ENCODE peak calls at places on chromosomes 6 and 20, in six cellular contexts. One of them, this sample, is unnamed. For H3K4me1, the result is how much of the 10 kb centered on the place peaks cover.

GRCh38 chr20:17227669-17228623 is 1.1 kb downstream of the PCSK2 start:
- DNase-seq in MM.1S: no peak
- DNase-seq in psoas muscle: no peak
- DNase-seq in body of pancreas: no peak
- DNase-seq in spleen: no peak
- DNase-seq in effector memory CD4-positive, alpha-beta T cell: no peak
- DNase-seq in this sample: no peak

GRCh38 chr20:38633577-38634093 is 32.0 kb downstream of the ARHGAP40 start:
- DNase-seq in MM.1S: peak
- DNase-seq in psoas muscle: no peak
- DNase-seq in body of pancreas: peak
- DNase-seq in spleen: peak
- DNase-seq in effector memory CD4-positive, alpha-beta T cell: no peak
- DNase-seq in this sample: no peak

GRCh38 chr20:7496394-7497111 is 443.7 kb downstream of the HAO1 start:
- DNase-seq in MM.1S: no peak
- DNase-seq in psoas muscle: no peak
- DNase-seq in body of pancreas: no peak
- DNase-seq in spleen: no peak
- DNase-seq in effector memory CD4-positive, alpha-beta T cell: no peak
- DNase-seq in this sample: no peak

GRCh38 chr6:134982161-134982560 is 32.3 kb upstream of the ALDH8A1 start:
- DNase-seq in MM.1S: no peak
- DNase-seq in psoas muscle: no peak
- DNase-seq in body of pancreas: no peak
- DNase-seq in spleen: no peak
- DNase-seq in effector memory CD4-positive, alpha-beta T cell: no peak
- DNase-seq in this sample: no peak

GRCh38 chr6:169981051-169981450 is 229.6 kb downstream of the ERMARD start:
- DNase-seq in MM.1S: no peak
- DNase-seq in psoas muscle: no peak
- DNase-seq in body of pancreas: no peak
- DNase-seq in spleen: peak
- DNase-seq in effector memory CD4-positive, alpha-beta T cell: no peak
- DNase-seq in this sample: no peak

GRCh38 chr6:40438556-40438955 is 148.6 kb downstream of the LRFN2 start:
- DNase-seq in MM.1S: no peak
- DNase-seq in psoas muscle: no peak
- DNase-seq in body of pancreas: no peak
- DNase-seq in spleen: no peak
- DNase-seq in effector memory CD4-positive, alpha-beta T cell: no peak
- DNase-seq in this sample: no peak

GRCh38 chr6:102736941-102737368 is 1343.4 kb downstream of the GRIK2 start:
- DNase-seq in MM.1S: no peak
- DNase-seq in psoas muscle: no peak
- DNase-seq in body of pancreas: no peak
- DNase-seq in spleen: no peak
- DNase-seq in effector memory CD4-positive, alpha-beta T cell: no peak
- DNase-seq in this sample: no peak

GRCh38 chr20:37986873-37987601 is 46.2 kb downstream of the TTI1 start:
- DNase-seq in MM.1S: no peak
- DNase-seq in psoas muscle: peak
- DNase-seq in body of pancreas: peak
- DNase-seq in spleen: no peak
- DNase-seq in effector memory CD4-positive, alpha-beta T cell: no peak
- DNase-seq in this sample: peak

GRCh38 chr6:26537160-26537845 is 863 bp upstream of the HMGN4 start:
- DNase-seq in MM.1S: peak
- DNase-seq in psoas muscle: peak
- DNase-seq in body of pancreas: peak
- DNase-seq in spleen: peak
- DNase-seq in effector memory CD4-positive, alpha-beta T cell: peak
- DNase-seq in this sample: peak
- H3K4me1 ChIP-seq in MM.1S: under half
- H3K4me1 ChIP-seq in psoas muscle: under half
- H3K4me1 ChIP-seq in body of pancreas: under half
- H3K4me1 ChIP-seq in spleen: half or more
- H3K4me1 ChIP-seq in effector memory CD4-positive, alpha-beta T cell: under half
- H3K4me1 ChIP-seq in this sample: half or more

DNA sequence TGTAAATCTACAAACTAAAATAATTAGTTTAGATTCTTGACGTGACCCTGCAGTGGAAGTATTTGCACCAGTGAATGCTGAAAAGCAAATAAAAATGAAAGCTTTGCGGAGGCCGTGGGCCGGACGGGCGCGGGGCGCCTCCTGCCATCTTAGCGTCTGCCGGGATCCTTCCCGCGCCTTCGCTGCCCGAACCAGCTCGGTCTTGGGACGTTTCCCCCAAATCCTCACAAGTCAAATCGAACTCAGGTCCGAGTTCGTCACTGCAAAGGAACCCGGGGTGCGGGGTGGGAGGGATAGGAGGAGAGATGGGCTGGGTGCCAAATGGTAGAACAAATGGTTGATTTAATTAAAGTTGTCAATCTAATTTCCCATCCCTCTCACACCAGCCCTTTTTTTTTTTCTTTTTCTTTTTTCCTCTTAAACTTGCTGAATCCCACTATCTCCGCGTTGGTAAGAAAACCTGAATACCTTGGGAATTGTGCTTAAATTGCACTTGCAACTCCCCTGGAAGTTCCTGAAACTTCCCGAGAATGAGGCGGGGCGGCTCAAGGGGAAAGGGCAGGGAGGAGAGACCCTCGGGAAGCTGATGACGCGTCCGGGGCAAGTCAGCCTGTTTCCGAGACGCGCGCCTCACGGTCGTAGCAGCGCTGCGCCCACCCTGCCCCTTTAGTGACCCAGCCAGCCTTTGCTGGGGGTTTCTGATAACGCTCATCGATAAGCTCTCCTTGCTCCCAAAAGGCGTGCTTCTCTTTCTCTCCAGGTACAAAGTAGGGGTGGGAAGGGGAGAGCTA is 1.7 kb downstream of the GJA1 start:
- DNase-seq in MM.1S: peak
- DNase-seq in psoas muscle: peak
- DNase-seq in body of pancreas: peak
- DNase-seq in spleen: no peak
- DNase-seq in effector memory CD4-positive, alpha-beta T cell: no peak
- DNase-seq in this sample: peak
- H3K4me3 ChIP-seq in MM.1S: peak
- H3K4me3 ChIP-seq in psoas muscle: peak
- H3K4me3 ChIP-seq in body of pancreas: peak
- H3K4me3 ChIP-seq in spleen: peak
- H3K4me3 ChIP-seq in effector memory CD4-positive, alpha-beta T cell: peak
- H3K4me3 ChIP-seq in this sample: peak

GRCh38 chr6:7218586-7218985 is 94.4 kb downstream of the SSR1 start:
- DNase-seq in MM.1S: no peak
- DNase-seq in psoas muscle: no peak
- DNase-seq in body of pancreas: no peak
- DNase-seq in spleen: no peak
- DNase-seq in effector memory CD4-positive, alpha-beta T cell: no peak
- DNase-seq in this sample: no peak
- H3K4me1 ChIP-seq in MM.1S: under half
- H3K4me1 ChIP-seq in psoas muscle: half or more
- H3K4me1 ChIP-seq in body of pancreas: half or more
- H3K4me1 ChIP-seq in spleen: half or more
- H3K4me1 ChIP-seq in effector memory CD4-positive, alpha-beta T cell: under half
- H3K4me1 ChIP-seq in this sample: under half

GRCh38 chr6:16635810-16636602 is 125.3 kb downstream of the ATXN1 start:
- DNase-seq in MM.1S: peak
- DNase-seq in psoas muscle: no peak
- DNase-seq in body of pancreas: no peak
- DNase-seq in spleen: no peak
- DNase-seq in effector memory CD4-positive, alpha-beta T cell: no peak
- DNase-seq in this sample: no peak

GRCh38 chr6:16635291-16635809 is 125.9 kb downstream of the ATXN1 start:
- DNase-seq in MM.1S: no peak
- DNase-seq in psoas muscle: no peak
- DNase-seq in body of pancreas: no peak
- DNase-seq in spleen: no peak
- DNase-seq in effector memory CD4-positive, alpha-beta T cell: no peak
- DNase-seq in this sample: no peak

GRCh38 chr6:16637635-16638034 is 123.6 kb downstream of the ATXN1 start:
- DNase-seq in MM.1S: no peak
- DNase-seq in psoas muscle: no peak
- DNase-seq in body of pancreas: no peak
- DNase-seq in spleen: no peak
- DNase-seq in effector memory CD4-positive, alpha-beta T cell: no peak
- DNase-seq in this sample: no peak

GRCh38 chr6:16644540-16645250 is 116.6 kb downstream of the ATXN1 start:
- DNase-seq in MM.1S: no peak
- DNase-seq in psoas muscle: no peak
- DNase-seq in body of pancreas: no peak
- DNase-seq in spleen: no peak
- DNase-seq in effector memory CD4-positive, alpha-beta T cell: no peak
- DNase-seq in this sample: no peak

DNA sequence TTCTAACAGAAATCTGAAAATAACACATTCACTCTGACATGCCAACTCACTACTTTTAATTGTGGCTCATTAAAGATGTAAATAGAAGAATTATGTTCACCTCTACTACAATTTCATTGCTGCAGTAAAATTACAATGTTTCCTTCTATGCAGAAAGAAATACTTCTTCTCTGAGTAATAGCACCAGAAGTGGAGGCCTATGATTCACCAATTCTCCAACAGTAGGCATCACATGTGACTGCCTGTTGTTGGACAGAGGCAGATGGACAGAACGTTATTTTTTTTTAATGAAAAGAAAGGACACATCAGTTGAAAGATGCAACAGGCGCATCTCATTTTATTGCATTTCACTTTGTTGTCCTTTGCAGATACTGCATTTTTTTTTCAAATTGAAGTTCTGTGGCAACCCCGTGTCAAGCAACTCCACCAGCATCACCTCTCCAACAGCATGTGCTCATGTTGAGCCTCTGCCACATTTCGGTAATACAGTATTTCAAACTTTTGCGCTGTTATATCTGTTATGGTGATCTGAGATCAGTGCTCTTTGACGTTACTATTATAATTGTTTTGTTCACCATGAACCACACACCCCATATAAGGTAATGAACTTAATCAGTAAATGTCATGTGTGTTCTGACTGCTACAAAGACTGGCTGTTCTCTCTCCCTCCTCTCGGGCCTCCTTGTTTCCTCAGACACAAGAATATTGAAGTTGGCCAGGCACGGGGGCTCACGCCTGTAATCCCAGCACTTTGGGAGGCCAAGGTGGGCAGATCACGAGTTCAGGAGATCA is 121.4 kb downstream of the ATXN1 start:
- DNase-seq in MM.1S: no peak
- DNase-seq in psoas muscle: no peak
- DNase-seq in body of pancreas: no peak
- DNase-seq in spleen: no peak
- DNase-seq in effector memory CD4-positive, alpha-beta T cell: no peak
- DNase-seq in this sample: no peak
- H3K4me3 ChIP-seq in MM.1S: no peak
- H3K4me3 ChIP-seq in psoas muscle: no peak
- H3K4me3 ChIP-seq in body of pancreas: no peak
- H3K4me3 ChIP-seq in spleen: no peak
- H3K4me3 ChIP-seq in effector memory CD4-positive, alpha-beta T cell: no peak
- H3K4me3 ChIP-seq in this sample: no peak

GRCh38 chr6:74510878-74511277 is 695.0 kb downstream of the COL12A1 start:
- DNase-seq in MM.1S: no peak
- DNase-seq in psoas muscle: no peak
- DNase-seq in body of pancreas: no peak
- DNase-seq in spleen: no peak
- DNase-seq in effector memory CD4-positive, alpha-beta T cell: no peak
- DNase-seq in this sample: no peak
- H3K4me1 ChIP-seq in MM.1S: under half
- H3K4me1 ChIP-seq in psoas muscle: under half
- H3K4me1 ChIP-seq in body of pancreas: under half
- H3K4me1 ChIP-seq in spleen: under half
- H3K4me1 ChIP-seq in effector memory CD4-positive, alpha-beta T cell: under half
- H3K4me1 ChIP-seq in this sample: under half

This sample was measured in thoracic aorta.